ENCODE peak calls at places on chromosome 14, in six cellular contexts. F, T, C, I, S and Q are unnamed samples.

GRCh38 chr14:63542231-63542999 is 762 bp downstream of the PPP2R5E start:
- DNase-seq in C (no peak), T (no peak), S (peak), F (peak), I (peak), Q (peak)

GRCh38 chr14:51855234-51855633 is 5.2 kb upstream of the GNG2 start:
- DNase-seq in C (no peak), S (no peak), T (no peak), F (no peak), I (no peak), Q (no peak)

GRCh38 chr14:86574026-86574777 is 1044.3 kb downstream of the FLRT2 start:
- DNase-seq in T (no peak), C (no peak), F (no peak), I (no peak), S (no peak), Q (no peak)

GRCh38 chr14:20988717-20989116 is 1.1 kb upstream of the METTL17 start:
- DNase-seq in C (no peak), S (no peak), T (no peak), F (no peak), I (no peak), Q (no peak)

GRCh38 chr14:103744621-103745395 is 29.2 kb downstream of the ZFYVE21 start:
- DNase-seq in I (no peak), S (peak), F (no peak), C (no peak), T (no peak), Q (no peak)

GRCh38 chr14:61965030-61965745 is 203.0 kb downstream of the SNAPC1 start:
- DNase-seq in I (no peak), S (no peak), C (no peak), T (no peak), F (no peak), Q (no peak)

GRCh38 chr14:64549805-64550538 is at the start of gene PPP1R36:
- DNase-seq in F (peak), S (no peak), C (peak), I (no peak), T (peak), Q (peak)

GRCh38 chr14:97626088-97626487 is 828.9 kb downstream of the VRK1 start:
- DNase-seq in F (no peak), I (no peak), T (no peak), C (peak), S (no peak), Q (no peak)

GRCh38 chr14:81511110-81511900 is 22.3 kb downstream of the SEL1L start:
- DNase-seq in F (no peak), C (no peak), T (no peak), S (no peak), I (no peak), Q (no peak)

GRCh38 chr14:23057757-23058653 is 685 bp upstream of the CDH24 start:
- DNase-seq in I (peak), T (peak), F (no peak), S (peak), C (no peak), Q (peak)

GRCh38 chr14:35121026-35121886 is 534 bp downstream of the PPP2R3C start:
- DNase-seq in F (peak), I (peak), S (no peak), T (no peak), C (no peak), Q (peak)

GRCh38 chr14:76956253-76957090 is 72.0 kb downstream of the IRF2BPL start:
- DNase-seq in I (peak), T (peak), C (peak), F (peak), S (peak), Q (peak)

GRCh38 chr14:72790887-72791566 is 102.9 kb downstream of the DPF3 start:
- DNase-seq in T (no peak), F (no peak), C (no peak), S (peak), I (no peak), Q (no peak)

GRCh38 chr14:33332497-33332896 is 393.8 kb downstream of the NPAS3 start:
- DNase-seq in S (no peak), T (no peak), C (no peak), I (no peak), F (no peak), Q (no peak)

GRCh38 chr14:73283592-73284379 is 46.5 kb downstream of the PAPLN start:
- DNase-seq in T (no peak), F (no peak), C (no peak), I (peak), S (no peak), Q (no peak)

GRCh38 chr14:20706657-20707355 is 18.2 kb downstream of the ANG start:
- DNase-seq in F (no peak), T (no peak), I (peak), S (no peak), C (no peak), Q (no peak)

GRCh38 chr14:101175731-101176534 is 272.4 kb upstream of the RTL1 start:
- DNase-seq in T (no peak), F (no peak), I (no peak), C (no peak), S (peak), Q (no peak)

GRCh38 chr14:92693998-92694780 is 54.2 kb downstream of the LGMN start:
- DNase-seq in F (no peak), T (no peak), I (peak), S (no peak), C (peak), Q (no peak)

GRCh38 chr14:98437113-98437512 is 834.9 kb downstream of the BCL11B start:
- DNase-seq in C (no peak), S (no peak), I (no peak), F (no peak), T (no peak), Q (no peak)

GRCh38 chr14:72665259-72665658 is 228.6 kb downstream of the DPF3 start:
- DNase-seq in I (peak), C (no peak), F (no peak), T (no peak), S (no peak), Q (no peak)

GRCh38 chr14:96204151-96205058 is at the start of gene BDKRB2:
- DNase-seq in C (peak), T (no peak), I (peak), F (peak), S (peak), Q (peak)